ENCODE peak calls at places on chromosomes 11 and 22, in eight cellular contexts. L, W, K, A, D, T, G and B are unnamed samples. For H3K4me1 and H3K36me3, the result is how much of the 10 kb centered on the place peaks cover.

GRCh38 chr11:67293090-67293489 is 4.0 kb downstream of the ANKRD13D start:
- DNase-seq in L (no peak), W (no peak), T (no peak), G (no peak), K (no peak), A (no peak), D (peak), B (peak)

GRCh38 chr11:1048375-1049070 is 12.0 kb upstream of the MUC6 start:
- DNase-seq in G (no peak), A (no peak), W (no peak), D (no peak), T (no peak), L (no peak), K (no peak), B (no peak)

GRCh38 chr11:21628641-21629040 is 564.2 kb upstream of the ANO5 start:
- DNase-seq in D (no peak), K (no peak), G (no peak), A (no peak), L (no peak), W (no peak), T (no peak), B (no peak)

GRCh38 chr11:76543006-76543703 is 98.3 kb downstream of the EMSY start:
- DNase-seq in G (no peak), A (peak), T (no peak), W (no peak), L (no peak), K (peak), D (peak), B (no peak)

GRCh38 chr11:124748100-124748418 is 4.0 kb downstream of the VSIG2 start:
- DNase-seq in L (no peak), D (no peak), G (no peak), T (no peak), K (no peak), A (no peak), W (no peak), B (no peak)

GRCh38 chr11:27619936-27620335 is 80.3 kb downstream of the BDNF start:
- DNase-seq in G (no peak), T (no peak), A (no peak), W (no peak), L (no peak), D (no peak), K (no peak), B (no peak)

GRCh38 chr22:39266398-39267030 is 21.7 kb upstream of the PDGFB start:
- DNase-seq in L (no peak), A (no peak), D (no peak), G (no peak), W (no peak), T (no peak), K (no peak), B (no peak)

GRCh38 chr11:79663012-79663411 is 222.2 kb upstream of the TENM4 start:
- DNase-seq in T (no peak), D (no peak), A (no peak), K (no peak), W (no peak), L (no peak), G (no peak), B (no peak)

GRCh38 chr22:26552466-26552865 is 37.5 kb downstream of the TPST2 start:
- DNase-seq in W (no peak), D (no peak), T (no peak), L (no peak), K (no peak), A (no peak), G (no peak), B (no peak)

GRCh38 chr11:34789196-34789834 is 126.9 kb downstream of the APIP start:
- DNase-seq in K (no peak), T (no peak), L (no peak), G (no peak), D (no peak), A (no peak), W (no peak), B (no peak)

GRCh38 chr22:30240541-30241417 is 5.8 kb downstream of the LIF start:
- DNase-seq in L (no peak), K (no peak), D (no peak), G (no peak), A (no peak), W (no peak), T (no peak), B (no peak)

GRCh38 chr22:25688627-25689026 is 53.4 kb upstream of the MYO18B start:
- DNase-seq in L (no peak), A (no peak), K (no peak), W (no peak), T (no peak), G (no peak), D (no peak), B (no peak)

GRCh38 chr22:27099896-27100295 is 442.5 kb downstream of the MIAT start:
- DNase-seq in T (no peak), K (no peak), G (no peak), A (no peak), D (no peak), L (no peak), W (no peak), B (no peak)

GRCh38 chr11:23976369-23976768 is 520.5 kb upstream of the LUZP2 start:
- DNase-seq in T (no peak), D (no peak), K (no peak), A (no peak), G (no peak), L (no peak), W (no peak), B (no peak)

GRCh38 chr11:85682330-85683305 is 3.4 kb downstream of the CCDC89 start:
- DNase-seq in T (peak), L (peak), W (peak), D (no peak), A (peak), K (no peak), G (no peak), B (peak)

GRCh38 chr22:37898441-37899181 is 7.5 kb upstream of the MICALL1 start:
- DNase-seq in K (no peak), T (peak), L (peak), A (no peak), G (no peak), D (no peak), W (no peak), B (no peak)
- H3K27ac ChIP-seq in K (no peak), T (peak), L (peak), A (no peak), G (peak), D (no peak), W (no peak), B (no peak)

DNA sequence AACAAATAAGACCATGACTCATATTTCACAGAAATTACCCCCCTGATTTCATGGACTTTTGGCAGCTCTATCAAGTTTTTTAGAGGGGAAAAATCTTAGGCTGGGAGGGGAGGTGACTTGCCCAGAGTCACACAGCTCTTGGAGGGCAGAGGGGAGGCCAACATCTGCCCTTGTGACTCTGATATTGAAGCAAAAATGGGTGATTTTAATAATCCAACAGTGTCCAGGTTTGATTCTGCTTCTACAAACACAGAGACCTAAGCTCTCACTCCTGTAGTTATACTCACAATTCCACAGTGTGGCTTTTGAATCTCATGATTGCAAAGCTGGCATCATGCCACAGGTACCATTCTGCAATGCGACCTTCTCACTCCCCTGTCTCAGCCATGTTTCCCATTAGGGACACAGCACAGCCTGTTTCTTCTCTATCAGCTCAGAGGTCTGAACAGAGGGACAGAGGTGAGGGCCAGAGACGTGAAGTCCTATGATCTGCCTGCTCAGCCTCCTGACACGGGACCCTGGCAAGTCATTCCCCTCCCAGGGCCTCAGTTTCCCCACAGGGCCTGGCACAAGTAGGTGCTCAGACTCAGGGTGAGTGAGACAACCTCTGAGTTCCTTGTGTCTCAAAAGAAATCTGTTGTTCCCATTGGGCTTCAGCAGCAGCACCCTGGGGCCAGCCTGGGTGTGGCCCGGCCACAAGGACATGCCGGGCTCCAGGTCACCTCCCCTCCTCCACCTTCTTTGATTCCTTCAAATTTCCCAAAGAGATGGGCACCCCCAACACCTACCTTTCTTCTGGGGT is 778 bp downstream of the APOL2 start:
- DNase-seq in D (no peak), A (no peak), W (no peak), K (no peak), T (peak), L (no peak), G (no peak), B (no peak)
- H3K4me1 ChIP-seq in D (under half), A (half or more), W (under half), K (under half), T (under half), L (under half), G (under half), B (under half)

DNA sequence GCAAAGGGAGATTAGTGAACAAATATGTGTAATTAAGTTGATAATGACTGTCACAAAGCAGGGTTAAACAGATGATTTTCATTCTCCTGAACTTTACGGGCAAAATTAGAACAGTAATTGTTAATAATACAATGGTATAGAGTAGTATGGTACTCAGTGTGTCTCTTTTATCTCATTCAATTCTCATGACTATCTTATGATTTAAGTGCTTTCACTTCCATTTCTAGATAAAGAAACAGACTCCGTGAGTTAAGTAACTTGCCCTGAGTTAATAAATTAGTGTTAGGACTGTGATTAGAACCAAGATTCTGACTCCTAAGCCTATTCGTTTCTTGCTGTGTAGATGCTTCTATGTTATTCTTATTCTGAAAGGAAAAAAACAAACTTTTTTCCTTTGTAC is 22.0 kb downstream of the PIH1D2 start:
- DNase-seq in L (no peak), T (no peak), G (no peak), A (no peak), D (no peak), W (no peak), K (no peak), B (no peak)
- H3K36me3 ChIP-seq in L (half or more), T (under half), G (under half), A (under half), D (half or more), W (under half), K (under half), B (under half)

GRCh38 chr11:47932544-47932943 is 47.8 kb upstream of the PTPRJ start:
- DNase-seq in W (no peak), L (no peak), K (no peak), T (no peak), G (no peak), D (no peak), A (no peak), B (no peak)
- H3K27ac ChIP-seq in W (no peak), L (no peak), K (peak), T (no peak), G (no peak), D (no peak), A (no peak), B (no peak)

GRCh38 chr11:3877252-3878035 is 22.0 kb downstream of the STIM1 start:
- DNase-seq in A (no peak), L (no peak), G (no peak), D (peak), W (no peak), T (no peak), K (no peak), B (no peak)

GRCh38 chr11:3878036-3878584 is 22.6 kb downstream of the STIM1 start:
- DNase-seq in L (no peak), W (no peak), A (no peak), G (no peak), D (no peak), K (no peak), T (no peak), B (no peak)

GRCh38 chr11:3880724-3881123 is 25.3 kb downstream of the STIM1 start:
- DNase-seq in W (no peak), G (no peak), L (no peak), D (peak), T (no peak), K (no peak), A (no peak), B (no peak)

GRCh38 chr11:3879967-3880542 is 24.6 kb downstream of the STIM1 start:
- DNase-seq in G (no peak), T (peak), K (no peak), A (no peak), D (no peak), W (no peak), L (no peak), B (no peak)

GRCh38 chr11:3879216-3879966 is 23.9 kb downstream of the STIM1 start:
- DNase-seq in L (no peak), T (no peak), G (no peak), A (no peak), D (no peak), K (no peak), W (no peak), B (no peak)
- H3K4me1 ChIP-seq in L (under half), T (under half), G (under half), A (under half), D (under half), K (under half), W (half or more), B (half or more)

DNA sequence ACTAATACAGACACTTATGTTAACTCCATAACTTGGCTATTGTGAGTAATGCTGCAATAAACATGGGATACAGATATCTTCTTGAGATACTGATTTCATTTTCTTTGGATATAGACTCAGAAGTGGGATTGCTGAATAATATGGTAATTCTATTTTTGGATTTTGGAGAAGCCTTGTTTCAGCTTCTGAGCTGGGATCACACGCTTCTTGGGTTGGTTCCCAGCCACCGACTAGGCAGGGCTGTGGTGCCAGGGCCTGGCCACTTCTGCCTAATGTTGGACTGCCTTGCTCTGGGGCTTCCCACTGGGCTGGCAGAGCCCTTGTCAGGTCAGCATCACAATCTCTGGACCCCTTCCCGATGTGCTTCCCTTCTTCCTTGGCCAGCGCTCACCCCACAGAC is 14.0 kb upstream of the MCHR1 start:
- DNase-seq in A (peak), L (peak), T (no peak), K (no peak), D (no peak), G (no peak), W (no peak), B (no peak)
- H3K36me3 ChIP-seq in A (under half), L (under half), T (under half), K (under half), D (under half), G (under half), W (under half), B (under half)

GRCh38 chr11:62921573-62922188 is 518 bp upstream of the CHRM1 start:
- DNase-seq in K (no peak), A (no peak), T (peak), D (peak), G (no peak), L (no peak), W (no peak), B (no peak)

GRCh38 chr11:62925308-62925707 is 4.1 kb upstream of the CHRM1 start:
- DNase-seq in D (no peak), A (no peak), L (no peak), W (no peak), T (no peak), K (no peak), G (no peak), B (no peak)

GRCh38 chr11:62922653-62923371 is 1.6 kb upstream of the CHRM1 start:
- DNase-seq in G (no peak), L (no peak), K (no peak), D (no peak), A (no peak), T (no peak), W (no peak), B (no peak)

GRCh38 chr11:62922189-62922589 is 1.0 kb upstream of the CHRM1 start:
- DNase-seq in K (no peak), W (no peak), A (no peak), D (no peak), T (no peak), G (no peak), L (no peak), B (no peak)

DNA sequence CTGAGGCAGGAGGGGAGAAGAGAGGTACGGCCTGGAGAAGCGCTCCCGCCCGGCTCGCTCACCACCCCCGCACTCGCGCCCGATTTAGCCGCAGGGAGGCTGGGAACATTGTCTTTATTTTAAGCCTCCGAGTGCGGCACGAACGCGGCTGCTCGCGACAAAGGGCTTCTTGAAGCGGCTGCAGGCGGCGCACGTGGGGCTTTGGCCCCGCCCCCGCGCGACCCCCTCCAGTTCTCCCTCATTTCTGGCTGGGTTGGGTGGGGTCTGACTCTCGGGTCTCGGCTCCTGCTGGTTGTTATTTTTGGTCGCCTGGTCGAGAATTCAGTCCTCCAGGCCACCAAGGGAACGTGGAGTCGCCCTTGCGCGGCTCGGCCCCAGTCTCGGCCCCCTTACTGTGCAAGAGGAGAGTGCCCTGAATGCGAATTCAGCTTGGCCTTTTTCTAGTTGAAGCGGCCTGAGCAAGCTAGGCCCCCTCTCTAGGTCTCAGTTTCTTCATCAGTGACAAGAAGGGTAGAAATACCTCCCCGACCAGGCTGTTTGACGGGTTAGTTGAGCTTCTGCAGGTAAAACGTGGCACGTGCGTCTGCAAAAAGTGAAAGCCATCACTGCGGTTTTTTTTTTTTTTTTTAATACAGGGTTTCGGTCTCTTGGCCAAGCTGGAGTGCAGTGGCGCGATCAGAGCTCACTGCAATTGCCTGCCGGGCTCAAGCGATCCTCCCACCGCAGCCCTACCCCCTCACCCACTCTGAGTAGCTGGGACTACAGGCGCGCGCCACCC is 2.7 kb upstream of the CHRM1 start:
- DNase-seq in A (no peak), W (no peak), D (no peak), K (no peak), L (no peak), G (no peak), T (peak), B (peak)
- H3K27ac ChIP-seq in A (no peak), W (no peak), D (no peak), K (no peak), L (no peak), G (no peak), T (no peak), B (no peak)

GRCh38 chr22:45930324-45930723 is 46.6 kb downstream of the WNT7B start:
- DNase-seq in G (no peak), D (no peak), T (no peak), L (no peak), W (no peak), K (no peak), A (no peak), B (no peak)
- H3K4me1 ChIP-seq in G (under half), D (under half), T (under half), L (under half), W (under half), K (half or more), A (under half), B (under half)